ENCODE peak calls at places on chromosome 17, in four cellular contexts. C is GM12878, B is WTC11, G is HepG2. E is an unnamed sample.

GRCh38 chr17:31197991-31198390 is 99.0 kb downstream of the OMG start:
- DNase-seq in C (no peak), B (no peak), G (no peak), E (no peak)

GRCh38 chr17:40017422-40018080 is 2.3 kb downstream of the CSF3 start:
- DNase-seq in C (no peak), B (no peak), G (no peak), E (no peak)

GRCh38 chr17:71192848-71193247 is 928.0 kb upstream of the SOX9 start:
- DNase-seq in C (no peak), B (no peak), G (no peak), E (no peak)

GRCh38 chr17:40349477-40350409 is 14.8 kb downstream of the GJD3 start:
- DNase-seq in C (no peak), B (no peak), G (no peak), E (no peak)

GRCh38 chr17:14201087-14201486 is 35.6 kb downstream of the CDRT15 start:
- DNase-seq in C (no peak), B (no peak), G (no peak), E (no peak)

GRCh38 chr17:35747540-35748017 is 5.5 kb downstream of the GAS2L2 start:
- DNase-seq in C (peak), B (peak), G (peak), E (peak)

GRCh38 chr17:61157246-61157887 is 242.3 kb upstream of the TBX2 start:
- DNase-seq in C (no peak), B (no peak), G (no peak), E (no peak)

GRCh38 chr17:64209983-64210382 is 53.1 kb downstream of the TEX2 start:
- DNase-seq in C (no peak), B (no peak), G (no peak), E (no peak)

GRCh38 chr17:77475012-77475976 is 334.5 kb downstream of the SEC14L1 start:
- DNase-seq in C (no peak), B (no peak), G (no peak), E (no peak)

GRCh38 chr17:76726231-76726765 is at the start of gene JMJD6:
- DNase-seq in C (peak), B (peak), G (peak), E (peak)

GRCh38 chr17:50279181-50279526 is 4.9 kb downstream of the TMEM92 start:
- DNase-seq in C (no peak), B (no peak), G (no peak), E (no peak)

GRCh38 chr17:5921919-5922318 is 148.3 kb upstream of the WSCD1 start:
- DNase-seq in C (no peak), B (no peak), G (no peak), E (no peak)

GRCh38 chr17:29469251-29469650 is 79.1 kb downstream of the TAOK1 start:
- DNase-seq in C (no peak), B (no peak), G (no peak), E (no peak)

GRCh38 chr17:79479876-79480275 is 131.0 kb downstream of the RBFOX3 start:
- DNase-seq in C (no peak), B (no peak), G (no peak), E (no peak)

GRCh38 chr17:69921046-69921445 is 154.0 kb upstream of the KCNJ16 start:
- DNase-seq in C (no peak), B (no peak), G (no peak), E (no peak)

GRCh38 chr17:78737332-78737731 is 44.7 kb downstream of the CYTH1 start:
- DNase-seq in C (no peak), B (no peak), G (no peak), E (peak)

GRCh38 chr17:31486351-31487062 is 95.0 kb downstream of the RAB11FIP4 start:
- DNase-seq in C (no peak), B (no peak), G (no peak), E (no peak)

GRCh38 chr17:67594115-67594878 is 123.4 kb upstream of the NOL11 start:
- DNase-seq in C (peak), B (no peak), G (peak), E (no peak)

GRCh38 chr17:41537990-41538389 is 9.9 kb upstream of the KRT19 start:
- DNase-seq in C (no peak), B (no peak), G (no peak), E (no peak)

GRCh38 chr17:73343739-73344454 is 32.1 kb upstream of the CDC42EP4 start:
- DNase-seq in C (no peak), B (no peak), G (no peak), E (no peak)

GRCh38 chr17:36721560-36722120 is 120.3 kb downstream of the MRM1 start:
- DNase-seq in C (no peak), B (no peak), G (no peak), E (no peak)

GRCh38 chr17:74408262-74408661 is 23.6 kb upstream of the GPRC5C start:
- DNase-seq in C (no peak), B (no peak), G (peak), E (peak)

GRCh38 chr17:78343433-78344201 is 16.3 kb downstream of the SOCS3 start:
- DNase-seq in C (no peak), B (no peak), G (no peak), E (no peak)

GRCh38 chr17:50689956-50690886 is 17.5 kb downstream of the ANKRD40 start:
- DNase-seq in C (no peak), B (no peak), G (no peak), E (no peak)

GRCh38 chr17:78412403-78412802 is 34.0 kb downstream of the PGS1 start:
- DNase-seq in C (no peak), B (no peak), G (no peak), E (peak)

GRCh38 chr17:29583324-29584248 is 5.9 kb downstream of the GIT1 start:
- DNase-seq in C (no peak), B (no peak), G (no peak), E (no peak)

GRCh38 chr17:47810901-47811635 is 10.5 kb downstream of the OSBPL7 start:
- DNase-seq in C (no peak), B (no peak), G (no peak), E (no peak)

GRCh38 chr17:78899361-78900260 is 3.4 kb downstream of the CEP295NL start:
- DNase-seq in C (no peak), B (peak), G (no peak), E (no peak)

GRCh38 chr17:42819939-42820535 is 4.0 kb downstream of the BECN1 start:
- DNase-seq in C (no peak), B (peak), G (peak), E (peak)

GRCh38 chr17:31394544-31394943 is 3.1 kb downstream of the RAB11FIP4 start:
- DNase-seq in C (no peak), B (peak), G (peak), E (peak)

GRCh38 chr17:78808106-78808635 is 26.1 kb upstream of the CYTH1 start:
- DNase-seq in C (no peak), B (no peak), G (no peak), E (no peak)

GRCh38 chr17:62592305-62593099 is 35.0 kb upstream of the MRC2 start:
- DNase-seq in C (no peak), B (no peak), G (no peak), E (no peak)

GRCh38 chr17:75476752-75477492 is 20.5 kb downstream of the TMEM94 start:
- DNase-seq in C (no peak), B (no peak), G (no peak), E (no peak)

GRCh38 chr17:48470388-48471034 is 40.5 kb upstream of the SKAP1 start:
- DNase-seq in C (no peak), B (no peak), G (no peak), E (no peak)

GRCh38 chr17:60229189-60229802 is 79.5 kb downstream of the CA4 start:
- DNase-seq in C (no peak), B (no peak), G (no peak), E (no peak)

DNA sequence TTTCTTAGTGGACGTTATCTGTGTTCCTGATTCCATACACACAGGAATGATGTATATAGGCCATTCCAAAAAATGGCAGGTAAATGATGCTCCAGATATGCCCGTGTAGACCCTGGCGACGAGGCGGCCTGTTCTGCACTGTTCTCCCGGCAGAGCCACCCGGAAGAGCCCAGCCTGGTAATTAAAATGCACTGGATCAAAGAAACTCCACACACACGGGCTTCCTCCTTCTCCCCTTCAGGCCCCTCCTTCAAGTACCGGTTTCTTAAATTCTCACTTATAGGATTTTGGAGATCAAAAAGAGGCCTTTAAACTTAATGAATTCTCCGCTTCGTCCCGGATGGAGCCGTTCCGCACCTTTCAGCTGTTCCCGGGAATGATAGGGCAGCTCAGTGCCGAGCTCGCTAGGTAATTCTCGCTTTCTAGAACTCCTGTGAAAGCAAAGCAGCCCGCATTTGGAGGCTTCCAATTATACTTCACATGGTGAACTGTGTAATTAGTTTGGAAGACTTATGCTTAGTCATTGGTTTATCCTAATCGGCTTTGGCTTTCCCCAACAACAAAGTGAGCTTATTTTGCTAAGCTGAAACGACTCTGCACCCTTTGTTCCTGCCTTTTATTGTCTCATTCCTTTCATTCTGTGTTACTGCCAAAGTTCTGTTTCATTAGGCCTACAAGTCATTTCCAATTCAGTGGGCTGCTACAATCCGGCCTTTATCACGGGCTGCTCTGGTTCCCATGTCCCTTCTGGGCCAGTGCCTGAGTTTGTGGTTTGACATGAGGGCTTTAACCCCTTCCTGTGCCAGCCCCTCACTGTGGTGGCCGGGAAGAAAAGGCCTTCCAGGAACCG is 150.0 kb downstream of the MSI2 start:
- DNase-seq in C (no peak), B (no peak), G (peak), E (peak)
- TF ChIP-seq SP1 in C (no peak), B (no peak), G (no peak), E (no peak)

GRCh38 chr17:18959845-18960240 is 7.9 kb downstream of the SLC5A10 start:
- DNase-seq in C (no peak), B (no peak), G (no peak), E (no peak)

GRCh38 chr17:18959071-18959844 is 7.3 kb downstream of the SLC5A10 start:
- DNase-seq in C (no peak), B (no peak), G (no peak), E (no peak)

GRCh38 chr17:18960241-18960665 is 8.3 kb downstream of the SLC5A10 start:
- DNase-seq in C (no peak), B (no peak), G (no peak), E (no peak)

GRCh38 chr17:18957831-18958230 is 5.9 kb downstream of the SLC5A10 start:
- DNase-seq in C (no peak), B (no peak), G (no peak), E (no peak)

DNA sequence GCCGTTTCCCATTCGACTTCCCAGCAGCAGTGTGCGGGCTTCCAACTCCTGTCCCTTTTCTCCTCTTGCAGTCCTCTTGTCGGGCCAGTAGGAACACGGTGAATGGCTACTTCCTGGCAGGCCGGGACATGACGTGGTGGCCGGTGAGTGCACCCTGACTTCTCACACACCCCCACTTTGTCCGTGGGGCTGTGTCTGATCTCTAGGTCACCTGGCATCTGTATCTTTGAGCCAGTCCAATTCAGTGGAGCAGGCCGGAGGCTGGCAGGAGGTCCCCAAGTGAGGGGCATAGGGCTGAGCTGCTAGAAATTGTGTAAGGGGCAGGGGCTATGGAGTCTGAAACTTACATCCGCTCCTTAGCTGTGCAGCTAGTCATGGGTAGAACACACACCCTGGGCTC is 6.6 kb downstream of the SLC5A10 start:
- DNase-seq in C (no peak), B (no peak), G (no peak), E (no peak)
- TF ChIP-seq NR2C2 in C (no peak), B (no peak), G (no peak), E (no peak)

DNA sequence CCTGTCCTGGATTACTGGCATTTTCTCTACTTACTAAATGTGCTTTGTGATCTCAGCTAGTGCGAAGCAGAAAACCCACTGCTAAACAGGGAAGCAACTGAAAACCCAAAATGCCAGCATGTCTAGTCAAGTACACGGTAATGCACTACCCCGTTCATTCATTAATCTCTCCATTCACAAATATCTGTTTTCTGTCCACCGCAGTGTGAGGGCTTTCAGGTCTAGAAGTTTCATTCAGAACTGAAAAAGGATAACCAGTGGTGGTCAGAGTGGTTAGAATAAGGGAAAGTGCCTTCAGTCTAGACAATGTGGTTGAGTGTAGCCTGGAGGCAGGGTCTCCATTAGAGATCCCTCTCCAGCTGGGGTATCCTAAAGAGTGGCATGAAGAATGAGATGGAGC is 68.3 kb downstream of the C17orf67 start:
- DNase-seq in C (no peak), B (no peak), G (no peak), E (no peak)
- TF ChIP-seq SP1 in C (no peak), B (no peak), G (no peak), E (no peak)

GRCh38 chr17:46777943-46778915 is 40.3 kb downstream of the WNT3 start:
- DNase-seq in C (no peak), B (no peak), G (peak), E (peak)

GRCh38 chr17:46780003-46780373 is 38.5 kb downstream of the WNT3 start:
- DNase-seq in C (no peak), B (no peak), G (no peak), E (no peak)

GRCh38 chr17:46783031-46783593 is 35.4 kb downstream of the WNT3 start:
- DNase-seq in C (no peak), B (no peak), G (peak), E (no peak)

GRCh38 chr17:46785696-46786095 is 32.8 kb downstream of the WNT3 start:
- DNase-seq in C (no peak), B (no peak), G (no peak), E (peak)

DNA sequence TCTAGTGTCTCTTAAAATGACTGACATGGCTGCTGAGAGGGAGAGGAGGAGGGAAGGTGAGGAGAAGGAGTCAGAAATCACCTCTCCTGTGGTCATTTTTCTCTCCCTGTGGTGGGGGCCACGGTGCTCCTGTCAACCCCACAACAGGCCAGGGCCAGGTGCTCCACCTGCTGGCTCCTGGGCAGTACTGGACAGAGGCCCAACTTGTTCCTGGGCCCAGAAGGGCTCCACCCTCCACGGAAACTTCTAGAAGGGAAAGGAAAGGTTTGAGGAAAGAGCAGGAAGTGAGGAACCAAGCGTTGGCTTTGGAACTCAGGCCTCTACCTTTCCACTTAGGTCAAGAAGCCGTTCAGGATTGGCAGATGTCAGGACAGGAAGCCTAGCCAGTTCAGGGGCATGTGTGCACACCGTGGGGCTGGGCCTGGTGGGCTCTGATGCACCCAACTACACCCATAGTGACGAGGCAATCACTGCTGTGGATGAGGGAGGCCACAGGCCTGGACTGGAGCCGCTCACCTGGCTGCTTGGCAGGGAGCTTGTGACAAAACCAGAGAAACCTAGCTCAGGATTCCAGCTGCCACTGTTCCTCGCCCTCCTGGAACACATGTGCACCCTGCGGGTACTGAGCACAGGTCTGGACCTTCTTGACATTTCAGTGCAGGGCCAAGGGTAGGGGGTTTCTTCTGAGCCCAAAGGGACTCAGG is 36.1 kb downstream of the WNT3 start:
- DNase-seq in C (no peak), B (peak), G (peak), E (peak)
- TF ChIP-seq NR2C2 in C (no peak), B (no peak), G (no peak), E (no peak)

DNA sequence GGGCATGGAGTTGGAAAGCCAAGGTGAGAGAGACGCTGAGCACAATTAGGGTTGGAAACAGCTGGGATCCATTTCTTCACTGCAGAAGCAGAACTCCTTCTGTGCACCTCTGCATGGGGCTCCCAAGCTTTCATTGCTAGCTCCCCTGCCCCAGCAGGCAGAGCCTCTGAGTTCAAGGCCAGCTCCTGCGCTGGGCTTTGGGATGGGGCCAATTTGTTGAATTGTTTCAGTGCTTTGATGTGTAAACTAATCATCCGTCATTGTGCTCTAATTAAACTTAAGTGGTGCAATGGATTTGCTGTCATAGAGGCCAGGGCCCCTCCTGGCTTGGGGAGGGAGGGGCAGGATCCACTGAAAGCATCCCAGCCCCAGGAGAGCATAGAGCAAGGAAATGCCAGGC is 13.5 kb upstream of the LYRM9 start:
- DNase-seq in C (no peak), B (no peak), G (no peak), E (no peak)
- TF ChIP-seq SP1 in C (no peak), B (no peak), G (no peak), E (no peak)

GRCh38 chr17:4693416-4693815 is 10.5 kb downstream of the PELP1 start:
- DNase-seq in C (no peak), B (no peak), G (no peak), E (no peak)

GRCh38 chr17:4690745-4691144 is 13.2 kb downstream of the PELP1 start:
- DNase-seq in C (no peak), B (no peak), G (no peak), E (no peak)

GRCh38 chr17:4691686-4692085 is 12.3 kb downstream of the PELP1 start:
- DNase-seq in C (no peak), B (no peak), G (no peak), E (no peak)

DNA sequence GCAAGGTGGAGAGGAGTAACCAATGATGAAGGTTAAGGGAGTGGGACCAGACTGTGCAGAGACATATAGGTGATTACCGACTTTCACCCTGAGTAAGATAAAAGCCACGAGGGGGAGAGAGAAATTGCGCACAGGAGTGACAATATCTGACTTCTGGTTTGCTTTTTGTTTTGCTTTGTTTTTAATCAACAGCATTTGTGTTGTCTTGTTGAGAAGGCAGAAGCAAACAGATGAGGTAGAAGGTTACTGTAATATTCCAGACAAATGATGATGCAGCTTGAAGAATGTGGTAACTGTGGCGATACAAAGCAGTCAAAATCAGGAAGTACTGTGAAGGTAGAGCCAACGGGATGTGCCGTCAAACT is 7.5 kb downstream of the PELP1 start:
- DNase-seq in C (peak), B (no peak), G (no peak), E (no peak)
- TF ChIP-seq NR2C2 in C (no peak), B (no peak), G (no peak), E (no peak)

E was measured in K562.